ENCODE peak calls at places on chromosomes 16 and 17, in eight cellular contexts. I is activated T-cell treated with anti-CD3 and anti-CD28 coated beads, Interleukin-2, amount 50 U/mL, for 72 hours; A is epithelial cell of prostate; N is naive thymus-derived CD8-positive, alpha-beta T cell; L is brain microvascular endothelial cell; G is posterior cingulate gyrus; Y is GM13977; T is right cardiac atrium. D is an unnamed sample.

GRCh38 chr16:84832488-84833141 is 12.8 kb downstream of the CRISPLD2 start:
- DNase-seq in Y (no peak), T (peak; percentile 96), I (no peak), A (no peak), L (peak; percentile 99), N (no peak), G (no peak), D (no peak)

GRCh38 chr17:80227666-80228065 is 7.4 kb downstream of the SLC26A11 start:
- DNase-seq in A (no peak), G (no peak), N (no peak), I (no peak), L (no peak), Y (no peak), T (peak; percentile 22), D (no peak)

GRCh38 chr16:3718628-3719027 is 1.3 kb upstream of the TRAP1 start:
- DNase-seq in G (no peak), A (no peak), L (no peak), Y (no peak), N (no peak), I (no peak), T (no peak), D (no peak)

GRCh38 chr17:63039899-63040602 is 74.0 kb downstream of the TANC2 start:
- DNase-seq in N (no peak), Y (peak; percentile 10), G (no peak), A (peak; percentile 10), I (no peak), L (peak; percentile 37), T (no peak), D (no peak)

GRCh38 chr16:26178298-26178697 is 486.5 kb downstream of the HS3ST4 start:
- DNase-seq in L (no peak), Y (no peak), T (no peak), A (no peak), G (no peak), I (no peak), N (no peak), D (no peak)

GRCh38 chr17:54839022-54839806 is 61.4 kb upstream of the TOM1L1 start:
- DNase-seq in T (no peak), L (no peak), A (no peak), N (no peak), I (no peak), G (no peak), Y (no peak), D (no peak)

GRCh38 chr16:46830417-46830901 is 521 bp downstream of the C16orf87 start:
- DNase-seq in I (peak; percentile 50), A (no peak), G (no peak), T (peak; percentile 78), Y (no peak), N (peak; percentile 5), L (no peak), D (no peak)

GRCh38 chr16:48623304-48624016 is 13.5 kb upstream of the N4BP1 start:
- DNase-seq in G (peak; percentile 69), L (peak; percentile 63), N (peak; percentile 70), T (peak; percentile 93), A (peak; percentile 26), Y (peak; percentile 89), I (peak; percentile 78), D (peak; percentile 66)

GRCh38 chr16:46620265-46621005 is 744 bp downstream of the SHCBP1 start:
- DNase-seq in N (no peak), L (peak; percentile 8), T (no peak), I (peak; percentile 7), Y (peak; percentile 51), A (no peak), G (no peak), D (peak; percentile 3)

GRCh38 chr16:22641030-22641671 is 130.5 kb downstream of the NPIPB5 start:
- DNase-seq in G (no peak), A (no peak), N (no peak), L (peak; percentile 65), T (no peak), Y (no peak), I (no peak), D (no peak)

GRCh38 chr17:45236002-45236606 is 14.4 kb downstream of the FMNL1 start:
- DNase-seq in T (no peak), Y (no peak), A (no peak), N (no peak), G (no peak), I (no peak), L (no peak), D (no peak)

GRCh38 chr16:85231959-85232358 is 119.7 kb upstream of the CIBAR2 start:
- DNase-seq in Y (no peak), I (no peak), A (no peak), T (peak; percentile 81), N (no peak), G (no peak), L (no peak), D (no peak)

GRCh38 chr16:68019167-68019680 is 3.5 kb upstream of the DPEP2NB start:
- DNase-seq in L (no peak), T (no peak), Y (no peak), A (no peak), N (no peak), G (no peak), I (no peak), D (no peak)

GRCh38 chr16:57536306-57537193 is at the start of gene CCDC102A:
- DNase-seq in N (peak; percentile 49), T (no peak), A (no peak), Y (peak; percentile 75), G (no peak), L (no peak), I (peak; percentile 70), D (peak; percentile 66)

GRCh38 chr16:68987734-68988457 is 117.6 kb upstream of the HAS3 start:
- DNase-seq in T (no peak), A (no peak), N (no peak), Y (no peak), I (no peak), L (no peak), G (no peak), D (no peak)

GRCh38 chr16:83952587-83952939 is 477 bp upstream of the OSGIN1 start:
- DNase-seq in N (no peak), T (peak; percentile 74), A (no peak), Y (no peak), G (no peak), L (no peak), I (no peak), D (no peak)

GRCh38 chr16:2296662-2297505 is 29.0 kb upstream of the RNPS1 start:
- DNase-seq in Y (peak; percentile 68), A (no peak), G (no peak), N (no peak), T (no peak), L (no peak), I (peak; percentile 27), D (no peak)

GRCh38 chr16:13935408-13935807 is 15.5 kb downstream of the ERCC4 start:
- DNase-seq in A (no peak), I (peak; percentile 23), T (no peak), L (no peak), Y (no peak), N (no peak), G (no peak), D (no peak)

GRCh38 chr17:78562734-78563133 is 14.5 kb downstream of the DNAH17 start:
- DNase-seq in L (no peak), I (no peak), Y (no peak), T (peak; percentile 25), N (no peak), G (no peak), A (no peak), D (no peak)

GRCh38 chr17:82435601-82436583 is 14.7 kb downstream of the CYBC1 start:
- DNase-seq in A (no peak), I (no peak), N (no peak), T (peak; percentile 53), L (no peak), Y (no peak), G (no peak), D (no peak)

GRCh38 chr16:85484337-85485295 is 128.5 kb upstream of the GSE1 start:
- DNase-seq in L (no peak), T (no peak), N (no peak), A (no peak), G (no peak), Y (no peak), I (no peak), D (no peak)

GRCh38 chr16:2015117-2015946 is 4.3 kb upstream of the NPW start:
- DNase-seq in G (no peak), N (no peak), L (no peak), A (peak; percentile 75), Y (no peak), I (no peak), T (no peak), D (no peak)

GRCh38 chr17:37429442-37429841 is 22.8 kb downstream of the TADA2A start:
- DNase-seq in N (no peak), I (no peak), L (no peak), A (no peak), G (no peak), T (no peak), Y (no peak), D (no peak)

GRCh38 chr17:50532452-50533024 is at the start of gene EPN3:
- DNase-seq in T (no peak), L (no peak), I (no peak), N (no peak), A (no peak), Y (no peak), G (no peak), D (no peak)

GRCh38 chr17:21397341-21398050 is 21.3 kb downstream of the KCNJ12 start:
- DNase-seq in T (no peak), I (no peak), N (no peak), L (peak; percentile 73), Y (no peak), A (no peak), G (no peak), D (no peak)

GRCh38 chr17:5078106-5079028 is at the start of gene ZFP3:
- DNase-seq in G (peak; percentile 89), I (peak; percentile 91), A (peak; percentile 3), T (peak; percentile 95), Y (peak; percentile 87), N (peak; percentile 63), L (peak; percentile 55), D (peak; percentile 87)

GRCh38 chr17:18960241-18960665 is 8.3 kb downstream of the SLC5A10 start:
- DNase-seq in I (no peak), G (no peak), Y (no peak), T (peak; percentile 52), A (no peak), N (no peak), L (no peak), D (no peak)

GRCh38 chr17:69913241-69914015 is 161.6 kb upstream of the KCNJ16 start:
- DNase-seq in L (no peak), Y (no peak), N (no peak), I (no peak), G (no peak), A (no peak), T (no peak), D (no peak)

GRCh38 chr17:39730095-39730921 is at the start of gene MIEN1:
- DNase-seq in N (peak; percentile 85), Y (peak; percentile 99), A (no peak), I (peak; percentile 94), T (peak; percentile 97), L (peak; percentile 68), G (peak; percentile 91), D (peak; percentile 96)

GRCh38 chr17:10547351-10547750 is 2.1 kb downstream of the MYH2 start:
- DNase-seq in G (no peak), N (no peak), L (no peak), Y (no peak), T (no peak), A (no peak), I (no peak), D (no peak)

GRCh38 chr16:30662449-30662848 is 4.2 kb downstream of the FBRS start:
- DNase-seq in N (no peak), I (no peak), G (no peak), A (no peak), T (peak; percentile 61), Y (no peak), L (no peak), D (no peak)